ENCODE peak calls at places on chromosomes 5 and 9, in four cellular contexts. K, U, F and Y are unnamed samples.

GRCh38 chr5:170509323-170509660 is 5.5 kb downstream of the KCNIP1 start:
- DNase-seq in K (no peak), U (no peak), F (no peak), Y (no peak)

GRCh38 chr9:81717747-81718077 is 28.4 kb upstream of the TLE1 start:
- DNase-seq in K (no peak), U (no peak), F (no peak), Y (no peak)

GRCh38 chr5:8686707-8687106 is 817.8 kb downstream of the MTRR start:
- DNase-seq in K (no peak), U (no peak), F (no peak), Y (no peak)

GRCh38 chr5:9724707-9725106 is 94.6 kb upstream of the TAS2R1 start:
- DNase-seq in K (no peak), U (no peak), F (no peak), Y (no peak)

GRCh38 chr5:59828623-59829022 is 64.9 kb downstream of the PDE4D start:
- DNase-seq in K (no peak), U (no peak), F (no peak), Y (no peak)

GRCh38 chr5:175195698-175196656 is 248.0 kb downstream of the DRD1 start:
- DNase-seq in K (no peak), U (peak), F (no peak), Y (no peak)

GRCh38 chr9:115730845-115731244 is 422.7 kb upstream of the PAPPA start:
- DNase-seq in K (no peak), U (no peak), F (no peak), Y (no peak)

GRCh38 chr5:30279237-30279636 is 914.2 kb upstream of the CDH6 start:
- DNase-seq in K (no peak), U (no peak), F (no peak), Y (peak)

GRCh38 chr5:14105717-14106435 is 37.3 kb upstream of the TRIO start:
- DNase-seq in K (no peak), U (peak), F (no peak), Y (peak)

GRCh38 chr5:168578506-168579205 is 512 bp downstream of the PANK3 start:
- DNase-seq in K (no peak), U (no peak), F (no peak), Y (peak)

GRCh38 chr5:157903117-157903450 is 44.1 kb upstream of the CLINT1 start:
- DNase-seq in K (no peak), U (no peak), F (no peak), Y (no peak)

GRCh38 chr5:15069407-15069905 is 197.9 kb upstream of the ANKH start:
- DNase-seq in K (no peak), U (no peak), F (no peak), Y (no peak)

GRCh38 chr5:145362261-145362660 is 472.9 kb downstream of the PRELID2 start:
- DNase-seq in K (no peak), U (no peak), F (no peak), Y (no peak)

GRCh38 chr9:75910716-75911115 is 20.2 kb downstream of the PCSK5 start:
- DNase-seq in K (no peak), U (no peak), F (no peak), Y (no peak)

GRCh38 chr9:107386396-107386795 is 103.2 kb downstream of the KLF4 start:
- DNase-seq in K (no peak), U (no peak), F (no peak), Y (no peak)

GRCh38 chr5:81972496-81972791 is 621 bp downstream of the ATG10 start:
- DNase-seq in K (no peak), U (no peak), F (no peak), Y (no peak)

GRCh38 chr9:128242828-128243485 is 32.9 kb downstream of the GOLGA2 start:
- DNase-seq in K (no peak), U (no peak), F (no peak), Y (no peak)

GRCh38 chr5:9782806-9783560 is 152.8 kb upstream of the TAS2R1 start:
- DNase-seq in K (no peak), U (no peak), F (no peak), Y (no peak)

GRCh38 chr5:60161340-60161934 is 267.9 kb upstream of the PDE4D start:
- DNase-seq in K (no peak), U (peak), F (peak), Y (peak)

GRCh38 chr5:179256229-179257189 is 88.8 kb downstream of the ADAMTS2 start:
- DNase-seq in K (no peak), U (no peak), F (no peak), Y (no peak)

GRCh38 chr5:118553662-118554061 is 434.7 kb downstream of the DTWD2 start:
- DNase-seq in K (no peak), U (no peak), F (no peak), Y (no peak)

GRCh38 chr5:6542421-6543345 is 90.2 kb downstream of the NSUN2 start:
- DNase-seq in K (no peak), U (no peak), F (no peak), Y (no peak)

GRCh38 chr9:87494970-87495471 is 2.6 kb upstream of the DAPK1 start:
- DNase-seq in K (no peak), U (no peak), F (no peak), Y (no peak)

GRCh38 chr5:82387041-82387818 is 109.1 kb upstream of the RPS23 start:
- DNase-seq in K (no peak), U (peak), F (no peak), Y (no peak)

GRCh38 chr5:72779520-72779919 is 36.9 kb upstream of the TNPO1 start:
- DNase-seq in K (no peak), U (no peak), F (no peak), Y (no peak)

GRCh38 chr9:126681336-126681735 is 67.6 kb downstream of the LMX1B start:
- DNase-seq in K (no peak), U (no peak), F (no peak), Y (no peak)

GRCh38 chr9:120914410-120914809 is 12.2 kb downstream of the TRAF1 start:
- DNase-seq in K (no peak), U (no peak), F (no peak), Y (no peak)

GRCh38 chr9:114016629-114017423 is 61.3 kb downstream of the AMBP start:
- DNase-seq in K (no peak), U (no peak), F (no peak), Y (no peak)

GRCh38 chr9:94872921-94873511 is 146.5 kb downstream of the AOPEP start:
- DNase-seq in K (no peak), U (no peak), F (no peak), Y (no peak)

GRCh38 chr5:132457371-132458225 is 33.0 kb downstream of the IRF1 start:
- DNase-seq in K (no peak), U (no peak), F (no peak), Y (no peak)

GRCh38 chr9:71897573-71897972 is 13.4 kb downstream of the ABHD17B start:
- DNase-seq in K (no peak), U (no peak), F (no peak), Y (no peak)

GRCh38 chr5:180718810-180719453 is 20.9 kb downstream of the OR2Y1 start:
- DNase-seq in K (no peak), U (peak), F (no peak), Y (peak)

GRCh38 chr9:31347082-31347617 is 1037.3 kb upstream of the ACO1 start:
- DNase-seq in K (no peak), U (no peak), F (peak), Y (no peak)

GRCh38 chr5:139061274-139061673 is 136.9 kb downstream of the SIL1 start:
- DNase-seq in K (no peak), U (no peak), F (no peak), Y (no peak)

GRCh38 chr9:137064027-137064879 is 6.1 kb downstream of the SAPCD2 start:
- DNase-seq in K (no peak), U (no peak), F (no peak), Y (no peak)
- TF ChIP-seq SIN3A in K (no peak), U (no peak), F (no peak), Y (no peak)

DNA sequence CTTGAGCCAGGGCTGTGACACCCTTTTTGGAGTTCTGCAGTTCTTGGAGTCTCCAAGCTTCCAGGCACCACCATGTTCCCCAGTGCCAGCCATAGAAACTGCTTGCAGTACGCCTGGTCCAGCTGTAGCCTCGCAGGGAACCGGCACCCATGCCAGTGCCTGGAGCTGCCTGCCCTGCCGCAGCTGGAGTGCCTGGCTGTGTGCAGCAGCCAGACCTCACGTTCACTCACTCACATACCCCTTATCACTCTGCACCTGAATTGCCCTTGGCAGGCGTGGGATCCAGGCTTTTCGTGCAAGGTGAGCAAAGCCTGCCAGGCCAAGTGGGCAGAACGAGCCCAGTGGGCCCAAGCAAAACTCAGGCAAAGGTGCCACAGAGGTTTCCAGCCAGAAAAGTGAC is 77.8 kb upstream of the SHB start:
- DNase-seq in K (no peak), U (no peak), F (no peak), Y (no peak)
- TF ChIP-seq SIN3A in K (no peak), U (no peak), F (no peak), Y (no peak)

GRCh38 chr5:143023447-143024096 is 253.4 kb downstream of the ARHGAP26 start:
- DNase-seq in K (no peak), U (no peak), F (peak), Y (no peak)
- TF ChIP-seq SIN3A in K (no peak), U (no peak), F (no peak), Y (no peak)

DNA sequence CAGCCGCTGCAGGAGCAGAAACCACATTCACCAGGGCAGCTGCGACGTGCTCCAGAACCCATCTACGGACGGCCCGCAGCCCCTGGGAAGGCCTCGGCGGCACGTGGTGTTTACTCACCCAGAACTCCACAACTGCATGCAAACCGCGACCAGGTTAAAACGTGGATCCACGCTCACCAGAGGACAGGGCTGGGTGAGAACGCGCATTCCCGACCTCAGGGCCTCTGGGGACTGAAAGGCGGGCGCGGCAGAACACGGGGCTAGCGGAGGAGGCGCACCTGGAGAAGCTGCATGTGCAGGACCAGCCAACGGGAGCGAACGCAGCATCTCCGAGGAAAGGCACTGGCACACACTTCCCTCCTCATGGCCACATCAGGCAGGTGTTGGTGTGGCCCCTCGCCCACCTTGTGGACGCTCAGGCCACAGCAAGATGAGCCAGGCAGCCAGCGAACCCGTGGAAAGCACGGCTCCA is 24.0 kb upstream of the CAMSAP1 start:
- DNase-seq in K (no peak), U (no peak), F (no peak), Y (no peak)
- TF ChIP-seq SIN3A in K (no peak), U (no peak), F (no peak), Y (no peak)

GRCh38 chr9:84615574-84615973 is 54.0 kb upstream of the NTRK2 start:
- DNase-seq in K (no peak), U (no peak), F (no peak), Y (no peak)

GRCh38 chr9:84604223-84604622 is 65.3 kb upstream of the NTRK2 start:
- DNase-seq in K (no peak), U (no peak), F (no peak), Y (no peak)

DNA sequence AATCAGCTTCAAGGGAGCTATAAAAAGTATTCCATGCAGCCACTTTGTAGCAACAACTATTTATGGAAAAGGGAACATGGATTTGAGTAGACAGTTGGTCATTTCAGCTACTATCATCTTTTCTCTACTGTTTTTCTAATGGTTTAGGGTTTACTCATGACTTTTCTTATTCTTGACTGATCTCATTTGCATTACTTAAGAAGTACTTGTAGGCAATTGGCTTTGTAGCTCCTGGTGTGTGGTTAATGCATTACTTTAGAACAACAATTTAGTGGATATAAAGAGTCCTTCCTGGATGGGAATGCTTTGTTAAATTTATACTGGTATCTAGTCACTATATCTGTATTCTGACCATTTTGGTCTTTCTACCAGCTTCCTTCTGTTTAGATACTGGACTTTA is 59.8 kb upstream of the NTRK2 start:
- DNase-seq in K (no peak), U (no peak), F (no peak), Y (no peak)
- TF ChIP-seq SIN3A in K (no peak), U (no peak), F (no peak), Y (no peak)

GRCh38 chr5:84017704-84018240 is 297.1 kb upstream of the HAPLN1 start:
- DNase-seq in K (no peak), U (no peak), F (no peak), Y (no peak)

GRCh38 chr5:84016090-84016489 is 295.4 kb upstream of the HAPLN1 start:
- DNase-seq in K (no peak), U (no peak), F (no peak), Y (no peak)

GRCh38 chr5:84014966-84015365 is 294.3 kb upstream of the HAPLN1 start:
- DNase-seq in K (no peak), U (no peak), F (no peak), Y (no peak)
- TF ChIP-seq SIN3A in K (no peak), U (no peak), F (no peak), Y (no peak)

GRCh38 chr5:1061916-1062315 is 49.9 kb downstream of the SLC12A7 start:
- DNase-seq in K (no peak), U (no peak), F (no peak), Y (no peak)

GRCh38 chr5:1058549-1058945 is 49.9 kb downstream of the NKD2 start:
- DNase-seq in K (no peak), U (no peak), F (no peak), Y (no peak)

GRCh38 chr5:1059884-1060263 is 51.3 kb downstream of the NKD2 start:
- DNase-seq in K (no peak), U (no peak), F (no peak), Y (no peak)

GRCh38 chr5:1058988-1059883 is 50.6 kb downstream of the NKD2 start:
- DNase-seq in K (no peak), U (no peak), F (no peak), Y (no peak)

DNA sequence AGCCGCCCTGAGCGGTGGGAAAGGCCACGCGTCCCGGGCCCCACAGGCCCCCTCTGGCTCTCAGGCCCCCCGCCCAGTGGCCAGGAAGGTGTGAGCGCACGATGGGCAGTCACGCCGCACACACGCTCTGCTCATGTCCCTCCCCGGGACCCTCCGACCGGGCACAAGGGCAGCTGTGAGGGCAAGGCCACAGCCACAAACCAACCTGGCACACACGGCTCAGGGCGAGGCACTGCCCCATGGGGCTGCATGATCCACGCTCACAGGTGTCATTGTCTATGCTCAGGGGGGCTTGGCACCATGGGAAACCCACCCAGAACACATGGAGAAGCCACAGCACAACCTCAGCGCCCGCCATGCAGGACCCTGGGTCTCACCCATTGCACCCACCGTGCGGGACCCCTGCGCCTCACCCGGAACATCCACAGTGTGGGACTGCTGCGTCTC is 51.3 kb downstream of the SLC12A7 start:
- DNase-seq in K (no peak), U (no peak), F (no peak), Y (no peak)
- TF ChIP-seq SIN3A in K (no peak), U (no peak), F (no peak), Y (no peak)